ENCODE peak calls at places on chromosome 16, in four cellular contexts. Y, I, C and X are unnamed samples.
A peak's percentile ranks its signal among the peaks of the same experiment; 100 is the strongest.

GRCh38 chr16:46947900-46948547 is 25.4 kb downstream of the DNAJA2 start:
- DNase-seq in I (no peak), C (peak; percentile 26), Y (no peak), X (no peak)

GRCh38 chr16:3192476-3193019 is 4.5 kb downstream of the OR1F1 start:
- DNase-seq in I (no peak), C (no peak), Y (no peak), X (no peak)

GRCh38 chr16:12406840-12407690 is 396.6 kb downstream of the CPPED1 start:
- DNase-seq in Y (no peak), I (no peak), C (no peak), X (no peak)

GRCh38 chr16:65617421-65617820 is 495.6 kb upstream of the CDH11 start:
- DNase-seq in Y (no peak), I (no peak), C (no peak), X (no peak)

GRCh38 chr16:86663691-86664517 is 85.6 kb downstream of the FOXL1 start:
- DNase-seq in I (no peak), Y (no peak), C (no peak), X (no peak)

GRCh38 chr16:11004351-11004750 is 60.0 kb downstream of the CLEC16A start:
- DNase-seq in I (no peak), Y (no peak), C (no peak), X (no peak)

GRCh38 chr16:71894229-71894920 is 956 bp upstream of the IST1 start:
- DNase-seq in C (peak; percentile 56), I (peak; percentile 74), Y (no peak), X (peak; percentile 76)

GRCh38 chr16:2532494-2533141 is 1.4 kb upstream of the CEMP1 start:
- DNase-seq in C (peak; percentile 88), I (peak; percentile 87), Y (no peak), X (peak; percentile 85)